ENCODE peak calls at places on chromosome 17, in four cellular contexts. One of them, this sample, is unnamed.

GRCh38 chr17:7854851-7855642 is at the start of gene TMEM88:
- DNase-seq in fibroblast of gingiva: no peak
- DNase-seq in NCI-H1105: no peak
- DNase-seq in SHP77: no peak
- DNase-seq in this sample: no peak

GRCh38 chr17:63279498-63280230 is 166.4 kb downstream of the CYB561 start:
- DNase-seq in fibroblast of gingiva: peak; percentile 26
- DNase-seq in NCI-H1105: no peak
- DNase-seq in SHP77: no peak
- DNase-seq in this sample: no peak

GRCh38 chr17:49913226-49914095 is 55.5 kb upstream of the DLX4 start:
- DNase-seq in fibroblast of gingiva: no peak
- DNase-seq in NCI-H1105: no peak
- DNase-seq in SHP77: no peak
- DNase-seq in this sample: no peak

GRCh38 chr17:41907185-41907556 is 11.6 kb downstream of the ACLY start:
- DNase-seq in fibroblast of gingiva: peak; percentile 32
- DNase-seq in NCI-H1105: no peak
- DNase-seq in SHP77: no peak
- DNase-seq in this sample: no peak

GRCh38 chr17:15106540-15106939 is 158.6 kb downstream of the PMP22 start:
- DNase-seq in fibroblast of gingiva: no peak
- DNase-seq in NCI-H1105: no peak
- DNase-seq in SHP77: peak; percentile 13
- DNase-seq in this sample: no peak

GRCh38 chr17:19978206-19978802 is 676 bp upstream of the AKAP10 start:
- DNase-seq in fibroblast of gingiva: no peak
- DNase-seq in NCI-H1105: no peak
- DNase-seq in SHP77: no peak
- DNase-seq in this sample: no peak

GRCh38 chr17:79295307-79295706 is 220.7 kb downstream of the ENGASE start:
- DNase-seq in fibroblast of gingiva: no peak
- DNase-seq in NCI-H1105: no peak
- DNase-seq in SHP77: no peak
- DNase-seq in this sample: no peak

GRCh38 chr17:61875804-61876203 is 12.5 kb upstream of the BRIP1 start:
- DNase-seq in fibroblast of gingiva: no peak
- DNase-seq in NCI-H1105: no peak
- DNase-seq in SHP77: no peak
- DNase-seq in this sample: no peak

GRCh38 chr17:35051183-35051578 is 12.3 kb downstream of the RFFL start:
- DNase-seq in fibroblast of gingiva: no peak
- DNase-seq in NCI-H1105: no peak
- DNase-seq in SHP77: no peak
- DNase-seq in this sample: no peak

GRCh38 chr17:40325156-40326013 is 16.4 kb downstream of the RARA start:
- DNase-seq in fibroblast of gingiva: no peak
- DNase-seq in NCI-H1105: no peak
- DNase-seq in SHP77: no peak
- DNase-seq in this sample: no peak

GRCh38 chr17:34974794-34975428 is 5.4 kb upstream of the LIG3 start:
- DNase-seq in fibroblast of gingiva: no peak
- DNase-seq in NCI-H1105: no peak
- DNase-seq in SHP77: no peak
- DNase-seq in this sample: no peak

GRCh38 chr17:59830007-59830630 is 62.6 kb downstream of the TUBD1 start:
- DNase-seq in fibroblast of gingiva: peak; percentile 14
- DNase-seq in NCI-H1105: no peak
- DNase-seq in SHP77: no peak
- DNase-seq in this sample: no peak

GRCh38 chr17:39628655-39629493 is 2.1 kb downstream of the PPP1R1B start:
- DNase-seq in fibroblast of gingiva: no peak
- DNase-seq in NCI-H1105: no peak
- DNase-seq in SHP77: no peak
- DNase-seq in this sample: no peak

GRCh38 chr17:48601528-48602430 is 3.0 kb downstream of the HOXB6 start:
- DNase-seq in fibroblast of gingiva: no peak
- DNase-seq in NCI-H1105: no peak
- DNase-seq in SHP77: no peak
- DNase-seq in this sample: no peak

GRCh38 chr17:8941520-8941919 is 24.0 kb downstream of the PIK3R5 start:
- DNase-seq in fibroblast of gingiva: no peak
- DNase-seq in NCI-H1105: no peak
- DNase-seq in SHP77: no peak
- DNase-seq in this sample: no peak